ENCODE peak calls at places on chromosome 16, in seven cellular contexts. One of them, this sample, is unnamed.

GRCh38 chr16:47815655-47816054 is 340.1 kb downstream of the ABCC12 start:
- DNase-seq in HCT116: no peak
- DNase-seq in cardiac fibroblast: peak
- DNase-seq in body of pancreas: no peak
- DNase-seq in stomach: no peak
- DNase-seq in CD8-positive, alpha-beta memory T cell: no peak
- DNase-seq in AG10803: peak
- DNase-seq in this sample: no peak

GRCh38 chr16:52861614-52862022 is 191.1 kb downstream of the CHD9NB start:
- DNase-seq in CD8-positive, alpha-beta memory T cell: no peak
- DNase-seq in AG10803: no peak
- DNase-seq in HCT116: peak
- DNase-seq in body of pancreas: peak
- DNase-seq in cardiac fibroblast: no peak
- DNase-seq in stomach: no peak
- DNase-seq in this sample: no peak

GRCh38 chr16:86575754-86576557 is 2.4 kb upstream of the FOXL1 start:
- DNase-seq in AG10803: peak
- DNase-seq in stomach: peak
- DNase-seq in cardiac fibroblast: peak
- DNase-seq in HCT116: peak
- DNase-seq in CD8-positive, alpha-beta memory T cell: no peak
- DNase-seq in body of pancreas: peak
- DNase-seq in this sample: peak

GRCh38 chr16:17101646-17102045 is 369.1 kb downstream of the XYLT1 start:
- DNase-seq in body of pancreas: no peak
- DNase-seq in stomach: no peak
- DNase-seq in cardiac fibroblast: peak
- DNase-seq in HCT116: peak
- DNase-seq in CD8-positive, alpha-beta memory T cell: no peak
- DNase-seq in AG10803: no peak
- DNase-seq in this sample: peak

GRCh38 chr16:35574454-35575431 is 2115.3 kb downstream of the TP53TG3F start:
- DNase-seq in stomach: no peak
- DNase-seq in cardiac fibroblast: no peak
- DNase-seq in CD8-positive, alpha-beta memory T cell: no peak
- DNase-seq in HCT116: no peak
- DNase-seq in body of pancreas: no peak
- DNase-seq in AG10803: no peak
- DNase-seq in this sample: no peak

GRCh38 chr16:54928421-54929089 is 2.1 kb upstream of the IRX5 start:
- DNase-seq in HCT116: no peak
- DNase-seq in cardiac fibroblast: peak
- DNase-seq in AG10803: peak
- DNase-seq in stomach: peak
- DNase-seq in CD8-positive, alpha-beta memory T cell: peak
- DNase-seq in body of pancreas: peak
- DNase-seq in this sample: peak

GRCh38 chr16:58843675-58844074 is 109.6 kb upstream of the GOT2 start:
- DNase-seq in CD8-positive, alpha-beta memory T cell: no peak
- DNase-seq in cardiac fibroblast: peak
- DNase-seq in stomach: no peak
- DNase-seq in AG10803: peak
- DNase-seq in HCT116: peak
- DNase-seq in body of pancreas: no peak
- DNase-seq in this sample: no peak

GRCh38 chr16:70706948-70707465 is 21.2 kb upstream of the MTSS2 start:
- DNase-seq in stomach: no peak
- DNase-seq in CD8-positive, alpha-beta memory T cell: no peak
- DNase-seq in body of pancreas: no peak
- DNase-seq in AG10803: peak
- DNase-seq in cardiac fibroblast: peak
- DNase-seq in HCT116: no peak
- DNase-seq in this sample: no peak

GRCh38 chr16:85350973-85351372 is 238.7 kb upstream of the CIBAR2 start:
- DNase-seq in AG10803: peak
- DNase-seq in stomach: peak
- DNase-seq in HCT116: peak
- DNase-seq in CD8-positive, alpha-beta memory T cell: no peak
- DNase-seq in body of pancreas: peak
- DNase-seq in cardiac fibroblast: peak
- DNase-seq in this sample: no peak

GRCh38 chr16:13997933-13998332 is 73.2 kb upstream of the MRTFB start:
- DNase-seq in CD8-positive, alpha-beta memory T cell: no peak
- DNase-seq in body of pancreas: no peak
- DNase-seq in cardiac fibroblast: no peak
- DNase-seq in stomach: no peak
- DNase-seq in AG10803: no peak
- DNase-seq in HCT116: no peak
- DNase-seq in this sample: no peak

GRCh38 chr16:29025218-29025617 is 40.4 kb downstream of the LAT start:
- DNase-seq in stomach: no peak
- DNase-seq in HCT116: no peak
- DNase-seq in CD8-positive, alpha-beta memory T cell: no peak
- DNase-seq in cardiac fibroblast: no peak
- DNase-seq in body of pancreas: no peak
- DNase-seq in AG10803: no peak
- DNase-seq in this sample: no peak

GRCh38 chr16:75460441-75460840 is 4.0 kb downstream of the TMEM170A start:
- DNase-seq in body of pancreas: no peak
- DNase-seq in stomach: no peak
- DNase-seq in HCT116: no peak
- DNase-seq in CD8-positive, alpha-beta memory T cell: no peak
- DNase-seq in AG10803: peak
- DNase-seq in cardiac fibroblast: no peak
- DNase-seq in this sample: no peak

GRCh38 chr16:66834746-66835145 is 4.0 kb upstream of the NAE1 start:
- DNase-seq in CD8-positive, alpha-beta memory T cell: no peak
- DNase-seq in stomach: no peak
- DNase-seq in HCT116: no peak
- DNase-seq in AG10803: no peak
- DNase-seq in cardiac fibroblast: no peak
- DNase-seq in body of pancreas: no peak
- DNase-seq in this sample: no peak

GRCh38 chr16:85573696-85574641 is 39.2 kb upstream of the GSE1 start:
- DNase-seq in CD8-positive, alpha-beta memory T cell: no peak
- DNase-seq in body of pancreas: peak
- DNase-seq in stomach: no peak
- DNase-seq in AG10803: peak
- DNase-seq in HCT116: no peak
- DNase-seq in cardiac fibroblast: peak
- DNase-seq in this sample: no peak

GRCh38 chr16:684961-685696 is 995 bp upstream of the JMJD8 start:
- DNase-seq in stomach: no peak
- DNase-seq in HCT116: no peak
- DNase-seq in CD8-positive, alpha-beta memory T cell: no peak
- DNase-seq in body of pancreas: peak
- DNase-seq in cardiac fibroblast: no peak
- DNase-seq in AG10803: no peak
- DNase-seq in this sample: peak
- H3K4me3 ChIP-seq in stomach: peak
- H3K4me3 ChIP-seq in HCT116: peak
- H3K4me3 ChIP-seq in CD8-positive, alpha-beta memory T cell: no peak
- H3K4me3 ChIP-seq in body of pancreas: no peak
- H3K4me3 ChIP-seq in cardiac fibroblast: peak
- H3K4me3 ChIP-seq in AG10803: no peak
- H3K4me3 ChIP-seq in this sample: peak

GRCh38 chr16:69466547-69466946 is 42.1 kb downstream of the CYB5B start:
- DNase-seq in cardiac fibroblast: no peak
- DNase-seq in HCT116: no peak
- DNase-seq in body of pancreas: no peak
- DNase-seq in stomach: no peak
- DNase-seq in AG10803: no peak
- DNase-seq in CD8-positive, alpha-beta memory T cell: no peak
- DNase-seq in this sample: no peak
- H3K4me3 ChIP-seq in cardiac fibroblast: no peak
- H3K4me3 ChIP-seq in HCT116: no peak
- H3K4me3 ChIP-seq in body of pancreas: no peak
- H3K4me3 ChIP-seq in stomach: no peak
- H3K4me3 ChIP-seq in AG10803: no peak
- H3K4me3 ChIP-seq in CD8-positive, alpha-beta memory T cell: no peak
- H3K4me3 ChIP-seq in this sample: no peak

GRCh38 chr16:31528726-31529397 is 1.2 kb downstream of the AHSP start:
- DNase-seq in AG10803: peak
- DNase-seq in cardiac fibroblast: peak
- DNase-seq in body of pancreas: peak
- DNase-seq in stomach: no peak
- DNase-seq in CD8-positive, alpha-beta memory T cell: no peak
- DNase-seq in HCT116: no peak
- DNase-seq in this sample: no peak

GRCh38 chr16:31529398-31530312 is 2.0 kb downstream of the AHSP start:
- DNase-seq in stomach: no peak
- DNase-seq in CD8-positive, alpha-beta memory T cell: no peak
- DNase-seq in HCT116: no peak
- DNase-seq in body of pancreas: no peak
- DNase-seq in AG10803: no peak
- DNase-seq in cardiac fibroblast: no peak
- DNase-seq in this sample: no peak

GRCh38 chr16:31530405-31530804 is 2.7 kb downstream of the AHSP start:
- DNase-seq in stomach: no peak
- DNase-seq in body of pancreas: no peak
- DNase-seq in cardiac fibroblast: no peak
- DNase-seq in AG10803: no peak
- DNase-seq in CD8-positive, alpha-beta memory T cell: no peak
- DNase-seq in HCT116: no peak
- DNase-seq in this sample: no peak

GRCh38 chr16:31525113-31525512 is 2.6 kb upstream of the AHSP start:
- DNase-seq in stomach: no peak
- DNase-seq in cardiac fibroblast: no peak
- DNase-seq in HCT116: no peak
- DNase-seq in CD8-positive, alpha-beta memory T cell: no peak
- DNase-seq in AG10803: no peak
- DNase-seq in body of pancreas: no peak
- DNase-seq in this sample: no peak

DNA sequence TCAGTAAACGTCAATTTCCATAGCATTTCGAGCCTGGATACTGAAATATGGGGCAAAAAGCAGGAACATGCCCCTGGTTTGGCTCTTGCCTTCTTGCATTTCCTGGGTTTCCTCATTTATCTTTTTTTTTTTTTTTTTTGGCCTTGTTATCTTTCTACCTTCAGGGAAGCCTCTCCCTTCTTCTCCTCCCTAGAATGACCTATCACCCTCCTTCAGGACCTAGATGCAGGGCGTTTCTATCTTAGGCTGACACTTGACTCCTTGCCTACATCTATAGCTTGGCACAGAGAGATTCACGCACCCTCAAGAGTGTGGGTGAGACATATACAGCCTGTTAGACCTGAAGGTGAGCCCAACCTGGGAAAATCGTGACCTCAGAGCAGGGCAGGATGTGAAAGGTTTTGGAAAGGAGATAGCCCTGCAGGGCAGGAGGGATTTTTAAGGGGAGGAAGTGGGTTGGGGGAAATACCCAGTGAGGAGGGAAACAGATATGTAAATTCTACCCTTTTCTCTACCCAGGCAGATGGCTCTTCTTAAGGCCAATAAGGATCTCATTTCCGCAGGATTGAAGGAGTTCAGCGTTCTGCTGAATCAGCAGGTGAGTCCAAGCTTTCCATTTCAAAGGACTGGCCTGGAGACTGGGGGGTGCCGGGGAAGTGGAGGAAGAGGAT is at the start of gene AHSP:
- DNase-seq in body of pancreas: no peak
- DNase-seq in cardiac fibroblast: no peak
- DNase-seq in HCT116: no peak
- DNase-seq in CD8-positive, alpha-beta memory T cell: no peak
- DNase-seq in stomach: no peak
- DNase-seq in AG10803: no peak
- DNase-seq in this sample: no peak
- H3K4me3 ChIP-seq in body of pancreas: no peak
- H3K4me3 ChIP-seq in cardiac fibroblast: no peak
- H3K4me3 ChIP-seq in HCT116: no peak
- H3K4me3 ChIP-seq in CD8-positive, alpha-beta memory T cell: no peak
- H3K4me3 ChIP-seq in stomach: peak
- H3K4me3 ChIP-seq in AG10803: peak
- H3K4me3 ChIP-seq in this sample: no peak

GRCh38 chr16:30985401-30986128 is 558 bp downstream of the HSD3B7 start:
- DNase-seq in body of pancreas: peak
- DNase-seq in stomach: peak
- DNase-seq in cardiac fibroblast: no peak
- DNase-seq in AG10803: peak
- DNase-seq in CD8-positive, alpha-beta memory T cell: no peak
- DNase-seq in HCT116: peak
- DNase-seq in this sample: peak
- H3K4me3 ChIP-seq in body of pancreas: no peak
- H3K4me3 ChIP-seq in stomach: peak
- H3K4me3 ChIP-seq in cardiac fibroblast: peak
- H3K4me3 ChIP-seq in AG10803: peak
- H3K4me3 ChIP-seq in CD8-positive, alpha-beta memory T cell: no peak
- H3K4me3 ChIP-seq in HCT116: peak
- H3K4me3 ChIP-seq in this sample: no peak

DNA sequence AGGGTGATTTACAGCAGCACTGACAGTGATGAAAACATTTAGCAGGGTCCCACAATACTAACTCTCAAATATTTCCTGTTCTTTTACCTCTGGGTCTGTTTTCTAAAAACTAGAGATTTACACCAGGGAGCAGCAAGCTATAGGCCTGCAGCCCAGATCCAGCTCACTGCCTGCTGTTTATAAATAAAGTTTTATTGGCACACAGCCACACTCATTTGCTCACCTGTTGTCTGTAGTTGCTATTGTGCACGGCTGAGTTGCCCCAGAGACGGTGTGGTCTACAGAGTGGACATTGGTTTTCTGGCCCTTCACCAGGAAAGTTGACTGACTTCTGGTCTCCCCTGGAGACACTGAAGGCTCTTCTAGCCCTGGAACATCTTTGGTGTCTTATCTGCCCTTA is 16.3 kb upstream of the JPT2 start:
- DNase-seq in cardiac fibroblast: no peak
- DNase-seq in body of pancreas: no peak
- DNase-seq in CD8-positive, alpha-beta memory T cell: no peak
- DNase-seq in AG10803: no peak
- DNase-seq in stomach: no peak
- DNase-seq in HCT116: no peak
- DNase-seq in this sample: no peak
- H3K4me3 ChIP-seq in cardiac fibroblast: no peak
- H3K4me3 ChIP-seq in body of pancreas: no peak
- H3K4me3 ChIP-seq in CD8-positive, alpha-beta memory T cell: no peak
- H3K4me3 ChIP-seq in AG10803: no peak
- H3K4me3 ChIP-seq in stomach: no peak
- H3K4me3 ChIP-seq in HCT116: no peak
- H3K4me3 ChIP-seq in this sample: no peak

GRCh38 chr16:21224800-21225199 is 8.7 kb upstream of the ANKS4B start:
- DNase-seq in body of pancreas: no peak
- DNase-seq in CD8-positive, alpha-beta memory T cell: no peak
- DNase-seq in AG10803: no peak
- DNase-seq in HCT116: no peak
- DNase-seq in stomach: no peak
- DNase-seq in cardiac fibroblast: no peak
- DNase-seq in this sample: no peak
- H3K4me3 ChIP-seq in body of pancreas: no peak
- H3K4me3 ChIP-seq in CD8-positive, alpha-beta memory T cell: no peak
- H3K4me3 ChIP-seq in AG10803: no peak
- H3K4me3 ChIP-seq in HCT116: no peak
- H3K4me3 ChIP-seq in stomach: no peak
- H3K4me3 ChIP-seq in cardiac fibroblast: no peak
- H3K4me3 ChIP-seq in this sample: no peak

GRCh38 chr16:81514041-81514559 is 69.5 kb downstream of the CMIP start:
- DNase-seq in cardiac fibroblast: no peak
- DNase-seq in body of pancreas: no peak
- DNase-seq in HCT116: no peak
- DNase-seq in AG10803: no peak
- DNase-seq in stomach: no peak
- DNase-seq in CD8-positive, alpha-beta memory T cell: no peak
- DNase-seq in this sample: no peak
- H3K4me3 ChIP-seq in cardiac fibroblast: no peak
- H3K4me3 ChIP-seq in body of pancreas: no peak
- H3K4me3 ChIP-seq in HCT116: no peak
- H3K4me3 ChIP-seq in AG10803: no peak
- H3K4me3 ChIP-seq in stomach: no peak
- H3K4me3 ChIP-seq in CD8-positive, alpha-beta memory T cell: no peak
- H3K4me3 ChIP-seq in this sample: no peak